ENCODE peak calls at places on chromosomes 2 and 18, in six cellular contexts. One of them, this sample, is unnamed.

GRCh38 chr2:193276988-193277387 is 1082.3 kb upstream of the TMEFF2 start:
- DNase-seq in heart left ventricle: no peak
- DNase-seq in ureter: no peak
- DNase-seq in AG09319: no peak
- DNase-seq in putamen: no peak
- DNase-seq in lower lobe of right lung: no peak
- DNase-seq in this sample: no peak

GRCh38 chr2:11778923-11779757 is 32.7 kb downstream of the LPIN1 start:
- DNase-seq in lower lobe of right lung: peak
- DNase-seq in putamen: peak
- DNase-seq in heart left ventricle: peak
- DNase-seq in AG09319: peak
- DNase-seq in ureter: peak
- DNase-seq in this sample: peak

GRCh38 chr2:196677404-196677803 is 37.9 kb downstream of the CCDC150 start:
- DNase-seq in ureter: no peak
- DNase-seq in lower lobe of right lung: no peak
- DNase-seq in heart left ventricle: no peak
- DNase-seq in putamen: peak
- DNase-seq in AG09319: no peak
- DNase-seq in this sample: no peak

GRCh38 chr18:46161721-46162421 is 57.7 kb downstream of the HAUS1 start:
- DNase-seq in heart left ventricle: no peak
- DNase-seq in lower lobe of right lung: no peak
- DNase-seq in putamen: no peak
- DNase-seq in ureter: no peak
- DNase-seq in AG09319: no peak
- DNase-seq in this sample: no peak

GRCh38 chr2:158412206-158412605 is 44.3 kb downstream of the CCDC148 start:
- DNase-seq in lower lobe of right lung: no peak
- DNase-seq in putamen: no peak
- DNase-seq in AG09319: no peak
- DNase-seq in heart left ventricle: no peak
- DNase-seq in ureter: no peak
- DNase-seq in this sample: no peak

GRCh38 chr18:54090856-54091255 is 133.6 kb downstream of the MBD2 start:
- DNase-seq in heart left ventricle: no peak
- DNase-seq in ureter: no peak
- DNase-seq in AG09319: no peak
- DNase-seq in lower lobe of right lung: no peak
- DNase-seq in putamen: no peak
- DNase-seq in this sample: no peak

GRCh38 chr2:150610670-150611279 is 123.3 kb upstream of the RND3 start:
- DNase-seq in AG09319: no peak
- DNase-seq in heart left ventricle: no peak
- DNase-seq in putamen: no peak
- DNase-seq in ureter: no peak
- DNase-seq in lower lobe of right lung: no peak
- DNase-seq in this sample: no peak

GRCh38 chr2:43082111-43082877 is 144.1 kb downstream of the ZFP36L2 start:
- DNase-seq in heart left ventricle: peak
- DNase-seq in putamen: peak
- DNase-seq in ureter: no peak
- DNase-seq in AG09319: no peak
- DNase-seq in lower lobe of right lung: no peak
- DNase-seq in this sample: peak

GRCh38 chr18:47944972-47945843 is 14.7 kb upstream of the SMAD2 start:
- DNase-seq in heart left ventricle: no peak
- DNase-seq in ureter: no peak
- DNase-seq in putamen: no peak
- DNase-seq in lower lobe of right lung: no peak
- DNase-seq in AG09319: no peak
- DNase-seq in this sample: no peak

GRCh38 chr18:12750076-12750707 is 47.4 kb downstream of the PSMG2 start:
- DNase-seq in heart left ventricle: no peak
- DNase-seq in lower lobe of right lung: no peak
- DNase-seq in ureter: no peak
- DNase-seq in putamen: no peak
- DNase-seq in AG09319: no peak
- DNase-seq in this sample: no peak

GRCh38 chr2:225584821-225585220 is 185.3 kb downstream of the NYAP2 start:
- DNase-seq in AG09319: no peak
- DNase-seq in putamen: no peak
- DNase-seq in lower lobe of right lung: no peak
- DNase-seq in ureter: no peak
- DNase-seq in heart left ventricle: no peak
- DNase-seq in this sample: no peak

GRCh38 chr2:51990684-51991083 is 958.8 kb upstream of the NRXN1 start:
- DNase-seq in putamen: no peak
- DNase-seq in heart left ventricle: no peak
- DNase-seq in AG09319: no peak
- DNase-seq in lower lobe of right lung: no peak
- DNase-seq in ureter: no peak
- DNase-seq in this sample: no peak

GRCh38 chr2:3895021-3895420 is 191.6 kb downstream of the DCDC2C start:
- DNase-seq in ureter: no peak
- DNase-seq in AG09319: no peak
- DNase-seq in heart left ventricle: no peak
- DNase-seq in lower lobe of right lung: no peak
- DNase-seq in putamen: no peak
- DNase-seq in this sample: no peak

GRCh38 chr2:73284296-73285161 is at the start of gene FBXO41:
- DNase-seq in heart left ventricle: peak
- DNase-seq in lower lobe of right lung: peak
- DNase-seq in AG09319: no peak
- DNase-seq in putamen: peak
- DNase-seq in ureter: peak
- DNase-seq in this sample: peak

GRCh38 chr18:50747849-50748242 is 72.0 kb downstream of the MRO start:
- DNase-seq in lower lobe of right lung: no peak
- DNase-seq in heart left ventricle: no peak
- DNase-seq in AG09319: no peak
- DNase-seq in ureter: no peak
- DNase-seq in putamen: no peak
- DNase-seq in this sample: no peak

GRCh38 chr2:240233891-240234502 is 93.5 kb upstream of the OTOS start:
- DNase-seq in ureter: peak
- DNase-seq in lower lobe of right lung: peak
- DNase-seq in putamen: no peak
- DNase-seq in heart left ventricle: no peak
- DNase-seq in AG09319: no peak
- DNase-seq in this sample: peak